ENCODE peak calls at places on chromosome 12, in seven cellular contexts. O is AG09309, P is A549, V is tibial artery, T is dorsolateral prefrontal cortex, B is H9, X is fibroblast of lung. Z is an unnamed sample.

GRCh38 chr12:19198272-19198671 is 68.7 kb downstream of the PLEKHA5 start:
- DNase-seq in B (no peak), P (no peak), V (no peak), O (no peak), T (no peak), X (peak; percentile 32), Z (no peak)

GRCh38 chr12:27472604-27473003 is 26.1 kb downstream of the SMCO2 start:
- DNase-seq in V (no peak), B (no peak), P (no peak), T (no peak), X (no peak), O (no peak), Z (no peak)

GRCh38 chr12:108511633-108512540 is 3.2 kb upstream of the FICD start:
- DNase-seq in P (peak; percentile 67), X (peak; percentile 73), O (peak; percentile 32), T (peak; percentile 85), V (peak; percentile 77), B (peak; percentile 87), Z (peak; percentile 55)

GRCh38 chr12:88388566-88389269 is 191.6 kb downstream of the KITLG start:
- DNase-seq in T (no peak), P (no peak), O (peak; percentile 25), X (no peak), V (no peak), B (no peak), Z (no peak)

GRCh38 chr12:131882804-131883520 is 11.5 kb upstream of the ULK1 start:
- DNase-seq in P (peak; percentile 38), B (peak; percentile 63), X (no peak), V (no peak), O (no peak), T (no peak), Z (no peak)

GRCh38 chr12:25186788-25187397 is 8.1 kb downstream of the DNAI7 start:
- DNase-seq in O (no peak), T (no peak), B (no peak), X (no peak), V (no peak), P (no peak), Z (no peak)

GRCh38 chr12:65845751-65846537 is 21.7 kb downstream of the HMGA2 start:
- DNase-seq in O (no peak), V (no peak), B (peak; percentile 85), X (no peak), P (no peak), T (no peak), Z (no peak)

GRCh38 chr12:86634706-86635410 is 378.7 kb upstream of the MGAT4C start:
- DNase-seq in X (peak; percentile 27), P (no peak), B (no peak), V (no peak), T (no peak), O (no peak), Z (no peak)

DNA sequence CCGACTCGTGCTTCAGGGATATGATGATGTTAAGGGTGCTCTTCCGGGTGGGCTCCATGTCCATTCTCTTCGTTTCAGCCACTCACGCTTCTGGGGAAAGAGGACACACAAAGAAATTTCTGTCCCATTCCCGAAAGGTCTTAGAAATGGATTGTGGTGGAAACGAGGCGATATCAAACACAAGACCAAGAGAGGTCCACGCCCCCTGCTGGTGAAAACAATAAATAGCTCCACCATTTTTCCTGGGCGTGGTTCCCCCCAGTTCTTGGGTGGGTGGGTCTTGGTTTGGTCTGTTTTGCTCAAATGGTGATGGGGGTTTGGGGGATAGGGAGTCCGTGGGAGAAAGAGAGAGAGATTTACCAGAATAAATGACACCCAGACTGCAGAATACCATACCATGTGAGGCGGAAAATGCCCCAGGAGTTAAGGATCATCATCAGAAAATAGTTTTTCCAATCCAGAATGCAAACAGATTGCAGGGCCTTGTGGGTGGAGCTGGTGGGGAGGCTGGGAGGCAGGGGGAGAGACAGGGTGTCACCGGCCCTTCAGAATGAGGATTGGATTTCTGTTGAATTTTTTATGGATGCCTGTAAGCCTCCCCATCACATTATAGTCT is 55.6 kb downstream of the SRRM4 start:
- DNase-seq in X (no peak), B (peak; percentile 72), V (no peak), O (no peak), T (no peak), P (peak; percentile 36), Z (no peak)
- TF ChIP-seq CTCF in X (peak; percentile 24), B (peak; percentile 79), V (peak; percentile 13), O (peak; percentile 30), T (peak; percentile 44), P (peak; percentile 49), Z (no peak)

DNA sequence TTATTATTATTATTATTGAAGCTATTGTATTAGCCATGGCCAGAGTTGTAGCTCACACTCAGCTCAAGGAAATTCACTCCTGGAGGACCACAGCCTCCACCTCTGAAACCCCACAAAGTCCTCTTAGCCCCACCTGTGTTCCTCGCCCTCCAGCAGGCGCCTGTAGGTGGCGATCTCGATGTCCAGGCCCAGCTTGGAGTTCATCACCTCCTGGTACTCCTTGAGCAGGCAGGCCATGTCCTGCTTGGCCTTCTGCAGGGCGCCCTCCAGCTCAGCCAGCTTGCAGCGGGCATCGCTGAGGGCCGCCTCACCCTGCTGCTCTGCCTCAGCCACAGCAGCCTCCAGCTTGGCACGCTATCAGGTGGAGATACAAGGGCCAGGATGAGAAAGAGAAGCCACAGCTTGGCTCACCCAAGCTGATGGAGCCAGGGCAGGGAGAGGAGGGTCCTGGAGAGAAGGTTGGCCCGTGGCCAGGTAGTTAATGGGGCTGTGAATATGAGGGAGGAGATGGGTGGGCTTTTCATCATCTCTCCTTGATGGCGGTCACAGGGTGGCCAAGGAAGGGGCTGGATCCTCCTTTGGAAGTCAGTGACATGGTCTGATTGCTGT is 5.1 kb downstream of the KRT85 start:
- DNase-seq in V (peak; percentile 56), X (no peak), O (no peak), P (peak; percentile 36), B (peak; percentile 73), T (no peak), Z (no peak)
- TF ChIP-seq CTCF in V (no peak), X (no peak), O (no peak), P (peak; percentile 19), B (peak; percentile 73), T (no peak), Z (no peak)

GRCh38 chr12:4723226-4723625 is 3.0 kb downstream of the GALNT8 start:
- DNase-seq in X (no peak), P (no peak), V (no peak), B (no peak), O (no peak), T (no peak), Z (no peak)

GRCh38 chr12:4720637-4720995 is 416 bp downstream of the GALNT8 start:
- DNase-seq in X (no peak), V (no peak), B (peak; percentile 68), O (no peak), P (no peak), T (no peak), Z (no peak)

GRCh38 chr12:4719821-4720636 is at the start of gene GALNT8:
- DNase-seq in P (no peak), V (no peak), B (no peak), X (no peak), O (no peak), T (no peak), Z (no peak)

GRCh38 chr12:4725057-4725456 is 4.9 kb downstream of the GALNT8 start:
- DNase-seq in X (no peak), B (no peak), O (no peak), P (no peak), V (no peak), T (no peak), Z (no peak)
- TF ChIP-seq CTCF in X (no peak), B (no peak), O (no peak), P (no peak), V (no peak), T (no peak), Z (no peak)

GRCh38 chr12:62466596-62467411 is at the start of gene MON2:
- DNase-seq in P (peak; percentile 89), B (peak; percentile 87), O (peak; percentile 18), V (peak; percentile 94), X (peak; percentile 77), T (peak; percentile 86), Z (peak; percentile 56)
- TF ChIP-seq CTCF in P (no peak), B (no peak), O (no peak), V (no peak), X (no peak), T (no peak), Z (no peak)

GRCh38 chr12:123267991-123268843 is 3.4 kb downstream of the CDK2AP1 start:
- DNase-seq in B (no peak), X (no peak), O (no peak), P (no peak), V (no peak), T (peak; percentile 78), Z (no peak)
- TF ChIP-seq CTCF in B (no peak), X (no peak), O (no peak), P (no peak), V (no peak), T (no peak), Z (no peak)

GRCh38 chr12:56189918-56190694 is 823 bp upstream of the SMARCC2 start:
- DNase-seq in X (peak; percentile 87), O (peak; percentile 35), T (peak; percentile 88), V (peak; percentile 90), B (peak; percentile 96), P (peak; percentile 71), Z (peak; percentile 85)

GRCh38 chr12:56188116-56188785 is 1.0 kb downstream of the SMARCC2 start:
- DNase-seq in V (no peak), P (no peak), B (no peak), T (no peak), X (no peak), O (no peak), Z (no peak)

GRCh38 chr12:56188786-56189335 is 422 bp downstream of the SMARCC2 start:
- DNase-seq in B (peak; percentile 43), X (no peak), P (peak; percentile 36), V (no peak), O (no peak), T (no peak), Z (no peak)

GRCh38 chr12:56190695-56191155 is 1.4 kb upstream of the SMARCC2 start:
- DNase-seq in O (no peak), V (no peak), B (no peak), X (peak; percentile 21), P (peak; percentile 16), T (no peak), Z (no peak)

DNA sequence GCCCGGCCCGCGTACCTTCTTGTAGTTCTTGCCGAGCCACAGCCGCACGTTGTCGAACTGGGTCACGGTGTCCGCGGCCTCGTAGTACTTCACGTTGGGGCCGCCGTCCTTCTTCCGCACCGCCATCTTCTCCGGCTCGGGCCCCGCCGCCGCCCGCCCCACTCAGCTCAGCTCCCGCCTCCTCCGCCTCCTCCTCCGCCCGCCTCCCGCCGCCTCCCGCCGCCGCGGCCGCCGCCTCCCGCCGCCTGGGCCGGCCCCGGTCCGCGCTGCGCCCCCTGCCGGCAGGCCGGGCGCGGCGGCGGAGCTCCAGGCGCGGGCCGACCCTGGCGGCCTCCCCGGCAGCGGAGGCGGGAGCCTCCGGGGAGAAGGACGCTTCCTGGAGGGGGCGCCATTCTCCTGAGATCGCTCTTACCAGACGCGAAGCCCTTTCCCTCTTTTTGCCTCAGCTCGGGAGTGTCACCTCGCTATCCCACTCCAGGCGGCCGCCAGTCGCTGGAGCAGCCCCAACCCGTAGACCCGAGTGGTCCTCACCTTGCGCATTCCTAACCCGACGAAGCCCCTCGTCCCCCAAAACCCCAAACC is at the start of gene SMARCC2:
- DNase-seq in T (peak; percentile 76), B (peak; percentile 93), P (peak; percentile 91), V (peak; percentile 95), X (peak; percentile 89), O (peak; percentile 56), Z (peak; percentile 88)
- TF ChIP-seq CTCF in T (peak; percentile 83), B (peak; percentile 81), P (peak; percentile 99), V (peak; percentile 60), X (peak; percentile 50), O (peak; percentile 75), Z (no peak)